ENCODE peak calls at places on chromosomes 13 and 19, in five cellular contexts. J is HTR-8/SVneo; B is astrocyte of the spinal cord; G is effector memory CD8-positive, alpha-beta T cell; C is HCT116. R is an unnamed sample.

GRCh38 chr13:39419068-39419467 is 183.9 kb downstream of the LHFPL6 start:
- DNase-seq in G (no peak), J (no peak), B (no peak), C (no peak), R (no peak)

GRCh38 chr19:35528218-35529038 is at the start of gene SBSN:
- DNase-seq in J (no peak), G (no peak), C (no peak), B (no peak), R (peak)

GRCh38 chr13:28258401-28258800 is 120.1 kb downstream of the PAN3 start:
- DNase-seq in G (no peak), C (no peak), J (no peak), B (no peak), R (no peak)

GRCh38 chr19:12675377-12675776 is 6.3 kb downstream of the DHPS start:
- DNase-seq in B (no peak), G (no peak), J (no peak), C (no peak), R (no peak)

GRCh38 chr19:32268381-32268780 is 77.0 kb upstream of the ZNF507 start:
- DNase-seq in G (no peak), B (no peak), C (no peak), J (no peak), R (no peak)

GRCh38 chr13:110644892-110645521 is 29.7 kb downstream of the NAXD start:
- DNase-seq in B (peak), C (no peak), J (no peak), G (peak), R (no peak)

GRCh38 chr13:39036212-39036611 is 1.7 kb downstream of the PROSER1 start:
- DNase-seq in G (no peak), J (no peak), C (no peak), B (peak), R (no peak)

GRCh38 chr19:15466851-15467733 is 2.7 kb upstream of the RASAL3 start:
- DNase-seq in G (peak), C (no peak), B (peak), J (no peak), R (no peak)

GRCh38 chr13:50033696-50034095 is 18.5 kb downstream of the KCNRG start:
- DNase-seq in J (no peak), G (no peak), C (no peak), B (peak), R (no peak)